ENCODE peak calls at places on chromosomes 3 and 15, in seven cellular contexts. M is K562, H is A549, Y is ovary, B is HepG2, R is upper lobe of left lung, I is stomach. E is an unnamed sample.

GRCh38 chr3:16173696-16174355 is 654 bp upstream of the GALNT15 start:
- DNase-seq in B (no peak), R (no peak), M (no peak), H (no peak), I (no peak), Y (no peak), E (no peak)

GRCh38 chr3:41148446-41148845 is 50.9 kb upstream of the CTNNB1 start:
- DNase-seq in H (no peak), R (no peak), Y (no peak), I (no peak), B (no peak), M (no peak), E (no peak)

GRCh38 chr3:106957021-106957420 is 420.2 kb upstream of the CCDC54 start:
- DNase-seq in M (no peak), R (no peak), I (no peak), H (no peak), B (no peak), Y (no peak), E (no peak)

GRCh38 chr3:64291345-64291744 is 66.1 kb upstream of the PRICKLE2 start:
- DNase-seq in B (no peak), I (no peak), H (peak; percentile 47), M (no peak), R (no peak), Y (no peak), E (no peak)

GRCh38 chr15:74593122-74593521 is 22.5 kb upstream of the CLK3 start:
- DNase-seq in H (no peak), M (no peak), I (no peak), Y (no peak), B (peak; percentile 32), R (no peak), E (no peak)

GRCh38 chr15:28984421-28985375 is 98.9 kb downstream of the APBA2 start:
- DNase-seq in H (no peak), Y (peak; percentile 49), I (no peak), B (peak; percentile 3), M (no peak), R (peak; percentile 48), E (peak; percentile 9)

GRCh38 chr15:42890161-42890913 is 30.2 kb downstream of the TTBK2 start:
- DNase-seq in Y (no peak), M (no peak), I (no peak), H (peak; percentile 16), R (no peak), B (peak; percentile 16), E (no peak)

GRCh38 chr15:31261266-31262142 is 65.1 kb upstream of the KLF13 start:
- DNase-seq in I (peak; percentile 28), H (no peak), B (no peak), M (no peak), R (no peak), Y (peak; percentile 37), E (no peak)

DNA sequence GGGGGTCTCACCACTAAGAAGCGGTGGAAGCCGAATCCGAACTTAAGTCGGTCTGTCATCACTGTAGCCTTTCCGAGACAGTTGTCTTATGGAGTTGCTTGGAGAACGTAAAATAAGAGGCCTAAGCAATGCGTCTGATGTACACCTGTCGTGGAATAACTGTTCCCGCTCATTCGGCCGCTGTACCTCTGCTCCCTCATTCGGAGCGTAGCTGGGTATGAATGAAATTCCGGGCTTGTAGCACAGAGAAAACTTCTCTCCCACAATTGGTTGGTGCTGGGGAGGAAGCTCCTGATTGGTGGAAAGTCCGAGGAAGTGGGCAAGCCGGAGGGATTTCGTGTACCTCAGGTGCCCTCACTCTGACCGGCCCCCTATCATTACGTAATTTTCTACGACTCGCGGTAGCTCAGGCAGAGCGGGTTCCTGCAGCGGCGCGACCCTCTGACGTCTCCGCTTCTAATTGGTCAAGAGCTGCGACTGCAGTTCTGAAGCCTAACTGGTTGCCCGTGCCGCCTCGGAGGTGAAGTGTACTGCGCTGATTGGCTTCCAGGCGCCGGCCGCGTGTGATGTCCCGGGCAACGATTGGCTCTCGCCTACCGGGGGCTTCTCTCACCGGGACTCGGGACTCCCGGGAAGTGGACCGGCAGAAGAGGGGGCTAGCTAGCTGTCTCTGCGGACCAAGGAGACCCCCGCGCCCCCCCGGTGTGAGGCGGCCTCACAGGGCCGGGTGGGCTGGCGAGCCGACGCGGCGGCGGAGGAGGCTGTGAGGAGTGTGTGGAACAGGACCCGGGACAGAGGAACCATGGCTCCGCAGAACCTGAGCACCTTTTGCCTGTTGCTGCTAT is at the start of gene DNAJB11:
- DNase-seq in R (peak; percentile 96), B (peak; percentile 99), H (peak; percentile 99), I (peak; percentile 99), M (peak; percentile 96), Y (peak; percentile 99), E (peak; percentile 96)
- TF ChIP-seq EP300 in R (no peak), B (peak; percentile 70), H (no peak), I (no peak), M (peak; percentile 37), Y (no peak), E (peak; percentile 82)

GRCh38 chr3:170419301-170420087 is 826 bp downstream of the CLDN11 start:
- DNase-seq in R (peak; percentile 88), H (no peak), M (no peak), Y (peak; percentile 78), B (no peak), I (no peak), E (no peak)

GRCh38 chr3:170420307-170420821 is 1.7 kb downstream of the CLDN11 start:
- DNase-seq in I (no peak), M (no peak), B (no peak), Y (peak; percentile 58), R (no peak), H (no peak), E (no peak)

GRCh38 chr3:170421758-170422157 is 3.1 kb downstream of the CLDN11 start:
- DNase-seq in R (no peak), I (no peak), H (no peak), Y (no peak), M (no peak), B (no peak), E (no peak)

GRCh38 chr3:170423001-170423615 is 4.4 kb downstream of the CLDN11 start:
- DNase-seq in I (no peak), B (no peak), Y (peak; percentile 59), H (no peak), R (peak; percentile 47), M (no peak), E (peak; percentile 44)

GRCh38 chr3:170421147-170421641 is 2.5 kb downstream of the CLDN11 start:
- DNase-seq in H (no peak), R (peak; percentile 25), M (no peak), Y (peak; percentile 56), B (peak; percentile 42), I (no peak), E (no peak)
- TF ChIP-seq POLR2A in H (no peak), R (no peak), M (no peak), Y (no peak), B (no peak), I (no peak), E (no peak)

DNA sequence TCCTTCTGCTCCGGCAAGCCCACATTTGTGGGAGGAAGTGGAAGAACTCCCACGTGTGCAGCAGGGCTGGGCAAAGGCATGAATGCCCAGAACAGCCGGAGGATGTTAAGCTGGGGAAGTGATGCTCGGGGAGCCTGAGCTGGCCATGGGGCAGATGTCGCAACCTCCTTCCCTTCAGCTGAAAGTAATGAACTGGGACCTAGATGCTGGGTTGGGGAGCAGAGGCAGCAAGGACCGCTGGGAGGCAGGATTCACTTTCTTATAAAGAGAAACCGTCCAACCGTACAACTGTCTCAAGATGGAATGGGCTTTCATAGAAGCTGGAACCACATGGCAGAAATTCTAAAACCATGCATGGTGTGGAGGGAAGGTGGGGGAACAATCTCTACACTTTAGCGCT is 290.9 kb downstream of the OCA2 start:
- DNase-seq in B (no peak), R (no peak), M (no peak), I (no peak), H (peak; percentile 7), Y (no peak), E (no peak)
- TF ChIP-seq EP300 in B (no peak), R (no peak), M (no peak), I (no peak), H (no peak), Y (no peak), E (no peak)

DNA sequence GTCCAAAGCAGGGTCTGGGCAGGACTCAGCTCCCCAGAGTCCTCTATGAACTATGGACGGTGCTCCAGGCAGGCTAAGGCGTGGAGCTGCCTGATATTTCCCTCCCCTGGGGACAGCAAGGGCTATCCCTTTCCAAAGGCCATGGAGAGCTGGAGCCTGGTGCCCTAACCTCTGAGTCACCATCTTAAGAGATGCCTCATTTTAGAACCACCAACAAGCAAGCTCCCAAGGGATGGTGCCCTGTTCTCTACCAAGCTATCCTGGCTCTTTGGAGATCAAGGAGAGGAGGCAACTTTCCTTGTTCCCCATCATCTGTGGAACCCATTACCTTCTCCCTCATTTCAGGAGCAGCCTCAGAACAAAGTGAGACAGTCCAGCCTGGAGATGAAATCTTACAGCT is 15.7 kb downstream of the STARD5 start:
- DNase-seq in R (no peak), B (no peak), H (no peak), I (no peak), Y (no peak), M (no peak), E (no peak)
- TF ChIP-seq POLR2A in R (no peak), B (no peak), H (no peak), I (no peak), Y (no peak), M (no peak), E (no peak)

GRCh38 chr3:174536319-174536718 is 322.8 kb upstream of the NAALADL2 start:
- DNase-seq in B (no peak), R (no peak), H (no peak), I (no peak), M (no peak), Y (no peak), E (no peak)
- TF ChIP-seq EP300 in B (no peak), R (no peak), H (no peak), I (no peak), M (no peak), Y (no peak), E (no peak)

GRCh38 chr15:92714457-92715401 is 59.2 kb upstream of the FAM174B start:
- DNase-seq in M (peak; percentile 76), R (peak; percentile 92), H (peak; percentile 83), B (peak; percentile 44), Y (peak; percentile 88), I (peak; percentile 77), E (peak; percentile 94)
- TF ChIP-seq POLR2A in M (no peak), R (peak; percentile 22), H (peak; percentile 49), B (no peak), Y (peak; percentile 80), I (no peak), E (peak; percentile 39)

GRCh38 chr15:62866366-62866765 is 176.2 kb upstream of the TPM1 start:
- DNase-seq in R (no peak), B (no peak), M (no peak), Y (no peak), I (no peak), H (no peak), E (no peak)

GRCh38 chr15:62869116-62869515 is 173.4 kb upstream of the TPM1 start:
- DNase-seq in R (no peak), Y (no peak), H (no peak), B (no peak), M (no peak), I (no peak), E (no peak)

GRCh38 chr15:62870216-62870615 is 172.3 kb upstream of the TPM1 start:
- DNase-seq in Y (no peak), M (no peak), R (no peak), B (no peak), H (no peak), I (no peak), E (no peak)

GRCh38 chr15:62873203-62873602 is 169.3 kb upstream of the TPM1 start:
- DNase-seq in Y (no peak), R (no peak), H (no peak), B (no peak), M (no peak), I (no peak), E (no peak)

GRCh38 chr15:62868507-62868906 is 174.0 kb upstream of the TPM1 start:
- DNase-seq in Y (no peak), R (no peak), H (no peak), M (no peak), I (no peak), B (no peak), E (no peak)
- TF ChIP-seq EP300 in Y (no peak), R (no peak), H (no peak), M (no peak), I (no peak), B (no peak), E (no peak)

E was measured in tibial nerve.